ENCODE peak calls at places on chromosomes 11 and 22, in seven cellular contexts. S, Z, O, P, F, Y and C are unnamed samples.

GRCh38 chr11:66151273-66151672 is 81.2 kb downstream of the PACS1 start:
- DNase-seq in P (no peak), Z (no peak), S (no peak), O (no peak), F (no peak), Y (no peak), C (no peak)

GRCh38 chr11:43518407-43519165 is 159.9 kb downstream of the TTC17 start:
- DNase-seq in F (no peak), S (no peak), P (no peak), Z (no peak), Y (no peak), O (peak; percentile 3), C (no peak)

GRCh38 chr11:47259178-47259977 is 1.6 kb downstream of the NR1H3 start:
- DNase-seq in Z (peak; percentile 59), Y (peak; percentile 82), P (no peak), O (peak; percentile 93), S (no peak), F (no peak), C (no peak)

GRCh38 chr22:27004434-27004833 is 347.0 kb downstream of the MIAT start:
- DNase-seq in Y (no peak), O (no peak), S (no peak), Z (no peak), P (no peak), F (no peak), C (no peak)

GRCh38 chr11:57294225-57295131 is 30.3 kb downstream of the TNKS1BP1 start:
- DNase-seq in Z (peak; percentile 57), P (no peak), Y (peak; percentile 64), S (no peak), F (no peak), O (no peak), C (no peak)

GRCh38 chr11:115618428-115618827 is 114.2 kb upstream of the CADM1 start:
- DNase-seq in Z (no peak), F (no peak), P (no peak), O (no peak), S (no peak), Y (no peak), C (no peak)

GRCh38 chr22:40578171-40578570 is 58.3 kb downstream of the MRTFA start:
- DNase-seq in P (no peak), Z (no peak), S (no peak), Y (no peak), O (no peak), F (no peak), C (no peak)

GRCh38 chr11:47863189-47863892 is 15.2 kb upstream of the NUP160 start:
- DNase-seq in P (no peak), Y (no peak), F (no peak), Z (peak; percentile 85), O (no peak), S (no peak), C (peak; percentile 94)

GRCh38 chr11:12017243-12017678 is 8.8 kb upstream of the DKK3 start:
- DNase-seq in S (no peak), Y (no peak), Z (peak; percentile 66), O (no peak), P (no peak), F (no peak), C (peak; percentile 31)

GRCh38 chr22:35631597-35631996 is 14.5 kb upstream of the MB start:
- DNase-seq in F (no peak), Z (peak; percentile 42), P (no peak), O (peak; percentile 93), S (no peak), Y (peak; percentile 34), C (peak; percentile 29)

GRCh38 chr22:47357493-47357892 is 595.0 kb downstream of the TBC1D22A start:
- DNase-seq in O (no peak), Y (no peak), S (no peak), P (no peak), F (no peak), Z (no peak), C (no peak)

GRCh38 chr11:838441-839279 is 3.7 kb downstream of the POLR2L start:
- DNase-seq in P (no peak), F (no peak), S (no peak), Z (no peak), Y (no peak), O (peak; percentile 78), C (no peak)

GRCh38 chr11:837189-837989 is 4.6 kb downstream of the CD151 start:
- DNase-seq in O (no peak), F (no peak), Y (no peak), S (no peak), P (no peak), Z (no peak), C (no peak)

GRCh38 chr11:836274-836673 is 3.5 kb downstream of the CD151 start:
- DNase-seq in F (no peak), P (no peak), O (no peak), Z (no peak), S (no peak), Y (no peak), C (no peak)

GRCh38 chr11:837990-838307 is 4.4 kb downstream of the POLR2L start:
- DNase-seq in P (no peak), Z (no peak), O (no peak), Y (no peak), F (no peak), S (no peak), C (no peak)

DNA sequence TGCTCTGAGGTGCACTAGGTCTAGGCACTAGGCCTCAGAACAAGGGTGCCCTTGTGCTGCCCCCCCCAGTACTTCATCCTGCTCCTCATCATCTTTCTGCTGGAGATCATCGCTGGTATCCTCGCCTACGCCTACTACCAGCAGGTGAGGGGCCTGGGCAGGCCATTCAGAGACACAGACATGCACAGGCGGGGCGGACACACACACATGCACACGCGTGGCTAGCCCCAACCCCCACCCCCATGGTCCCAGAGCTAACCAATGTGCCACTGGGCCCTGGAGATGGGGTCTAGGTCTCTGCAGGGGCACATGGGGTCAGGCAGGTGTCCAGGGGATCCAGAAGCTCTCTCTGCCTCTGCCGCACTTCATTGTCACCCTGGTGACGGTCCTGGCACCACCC is 3.9 kb downstream of the CD151 start:
- DNase-seq in S (no peak), P (no peak), Y (no peak), Z (no peak), O (no peak), F (no peak), C (no peak)
- H3K4me1 ChIP-seq in S (peaks cover 59% of the 10 kb centered on the region), P (no peaks in the 10 kb centered on the region), Y (peaks cover 33% of the 10 kb centered on the region), Z (peaks cover 34% of the 10 kb centered on the region), O (peaks cover 7% of the 10 kb centered on the region), F (peaks cover 95% of the 10 kb centered on the region), C (peaks cover 40% of the 10 kb centered on the region)

GRCh38 chr11:67606150-67606476 is 623 bp upstream of the NDUFV1 start:
- DNase-seq in F (no peak), O (no peak), Z (peak; percentile 47), P (no peak), Y (no peak), S (no peak), C (no peak)

GRCh38 chr11:67608486-67608885 is 1.8 kb downstream of the NDUFV1 start:
- DNase-seq in S (no peak), O (no peak), F (no peak), Z (no peak), P (no peak), Y (no peak), C (no peak)

GRCh38 chr11:67609316-67609715 is 2.6 kb downstream of the NDUFV1 start:
- DNase-seq in O (no peak), S (no peak), F (no peak), Z (no peak), Y (no peak), P (no peak), C (no peak)

GRCh38 chr11:67606477-67607295 is at the start of gene NDUFV1:
- DNase-seq in S (peak; percentile 92), F (peak; percentile 98), Y (peak; percentile 98), O (peak; percentile 98), P (peak; percentile 96), Z (peak; percentile 90), C (peak; percentile 96)

DNA sequence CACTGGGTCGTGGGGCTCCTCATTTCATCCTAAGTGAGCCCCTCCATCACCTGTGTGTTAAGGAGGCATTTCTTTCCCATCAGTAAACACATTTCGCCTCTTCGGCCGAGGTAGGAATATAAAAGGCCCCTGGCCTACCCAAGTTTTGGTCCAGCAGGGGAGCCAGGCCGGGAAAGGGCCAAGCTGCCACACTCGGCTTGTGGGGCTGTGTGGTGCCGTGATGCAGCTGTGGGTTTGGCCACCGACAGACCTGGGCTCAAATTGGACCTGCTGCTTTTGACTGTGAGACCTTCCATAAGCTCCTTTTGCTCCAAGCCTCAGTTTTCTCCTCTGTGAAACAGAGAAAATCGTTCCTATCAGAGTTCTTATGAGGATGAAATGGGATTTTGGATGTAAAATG is 771 bp downstream of the NDUFV1 start:
- DNase-seq in Z (no peak), S (no peak), P (no peak), O (no peak), Y (no peak), F (no peak), C (no peak)
- H3K27ac ChIP-seq in Z (peak overlapping the region; percentile 90), S (no peak overlapping the region), P (peak overlapping the region; percentile 89), O (no peak overlapping the region), Y (no peak overlapping the region), F (peak overlapping the region; percentile 95), C (no peak overlapping the region)

GRCh38 chr22:50303515-50303847 is 4.0 kb downstream of the PLXNB2 start:
- DNase-seq in F (no peak), Z (no peak), S (no peak), P (no peak), O (no peak), Y (no peak), C (no peak)

GRCh38 chr22:50301581-50301991 is 5.9 kb downstream of the PLXNB2 start:
- DNase-seq in S (no peak), Y (no peak), O (no peak), P (no peak), F (no peak), Z (no peak), C (no peak)

GRCh38 chr22:50300620-50301257 is 6.7 kb downstream of the PLXNB2 start:
- DNase-seq in Y (no peak), P (no peak), S (no peak), Z (no peak), O (no peak), F (no peak), C (no peak)

GRCh38 chr22:50302564-50302963 is 4.9 kb downstream of the PLXNB2 start:
- DNase-seq in P (no peak), O (no peak), Y (no peak), F (no peak), S (no peak), Z (no peak), C (no peak)

GRCh38 chr22:50302041-50302541 is 5.4 kb downstream of the PLXNB2 start:
- DNase-seq in S (no peak), Y (peak; percentile 15), P (no peak), F (no peak), Z (peak; percentile 28), O (no peak), C (no peak)
- H3K4me1 ChIP-seq in S (peaks cover 86% of the 10 kb centered on the region), Y (peaks cover 42% of the 10 kb centered on the region), P (peaks cover 8% of the 10 kb centered on the region), F (peaks cover 100% of the 10 kb centered on the region), Z (peaks cover 51% of the 10 kb centered on the region), O (peaks cover 3% of the 10 kb centered on the region), C (peaks cover 31% of the 10 kb centered on the region)

DNA sequence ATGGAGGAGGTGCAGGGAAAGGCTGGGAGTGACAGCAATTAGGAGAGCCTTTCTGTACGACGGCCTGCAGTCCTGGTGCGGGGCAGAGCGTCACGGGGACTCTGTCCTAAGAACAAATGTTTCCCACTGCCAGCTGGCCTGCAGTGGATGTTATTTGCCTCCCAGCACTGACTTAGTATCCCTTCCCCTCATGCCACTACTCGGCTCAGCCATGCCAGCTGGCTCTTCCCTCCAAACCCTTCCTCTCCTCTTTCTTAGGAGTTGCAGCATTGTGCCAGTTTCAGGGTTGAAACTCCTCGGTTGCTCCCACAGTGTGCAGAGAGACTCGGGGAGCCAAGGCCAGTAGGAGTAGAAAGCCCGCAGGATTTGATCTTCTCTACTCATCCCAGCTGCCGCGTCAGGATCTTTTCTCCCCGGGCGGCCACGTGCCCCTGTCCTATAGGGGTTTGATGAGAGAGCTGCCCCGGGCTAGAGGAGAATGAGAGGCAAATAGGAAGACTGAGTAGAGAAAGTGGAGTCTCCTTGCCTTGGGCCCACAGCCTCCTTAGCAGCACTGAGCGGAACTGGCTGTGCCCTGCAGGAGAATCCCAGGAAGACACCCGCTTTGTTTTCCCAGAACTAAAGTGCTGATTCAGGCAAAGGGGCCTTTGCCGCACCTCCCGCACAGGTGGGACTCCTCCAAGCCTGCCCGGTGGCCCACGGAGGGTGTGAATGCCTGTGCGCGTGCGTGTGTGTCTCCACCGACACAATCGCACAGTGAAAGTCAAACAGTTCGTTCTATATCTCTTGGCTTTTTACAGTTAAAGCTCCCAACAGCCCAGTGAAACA is 875.4 kb downstream of the NTM start:
- DNase-seq in Y (no peak), F (no peak), S (no peak), P (no peak), O (peak; percentile 57), Z (no peak), C (no peak)
- H3K27ac ChIP-seq in Y (no peak overlapping the region), F (no peak overlapping the region), S (no peak overlapping the region), P (no peak overlapping the region), O (no peak overlapping the region), Z (no peak overlapping the region), C (no peak overlapping the region)